ENCODE peak calls at places on chromosomes 6 and 20, in eight cellular contexts. One of them, this sample, is unnamed. For H3K4me1, the result is how much of the 10 kb centered on the place peaks cover.

GRCh38 chr6:130769812-130770211 is 57.4 kb upstream of the SMLR1 start:
- DNase-seq in ovary: no peak
- DNase-seq in cardiac muscle cell: peak
- DNase-seq in lower lobe of right lung: no peak
- DNase-seq in fibroblast of lung: peak
- DNase-seq in breast epithelium: no peak
- DNase-seq in CD8-positive, alpha-beta T cell: no peak
- DNase-seq in upper lobe of right lung: no peak
- DNase-seq in this sample: no peak

GRCh38 chr20:51013577-51014330 is 9.2 kb downstream of the KCNG1 start:
- DNase-seq in CD8-positive, alpha-beta T cell: no peak
- DNase-seq in ovary: no peak
- DNase-seq in cardiac muscle cell: no peak
- DNase-seq in breast epithelium: no peak
- DNase-seq in lower lobe of right lung: no peak
- DNase-seq in upper lobe of right lung: no peak
- DNase-seq in fibroblast of lung: no peak
- DNase-seq in this sample: no peak

GRCh38 chr6:131885237-131885636 is 65.9 kb downstream of the CCN2 start:
- DNase-seq in upper lobe of right lung: no peak
- DNase-seq in lower lobe of right lung: no peak
- DNase-seq in breast epithelium: no peak
- DNase-seq in cardiac muscle cell: no peak
- DNase-seq in ovary: no peak
- DNase-seq in CD8-positive, alpha-beta T cell: no peak
- DNase-seq in fibroblast of lung: peak
- DNase-seq in this sample: no peak

GRCh38 chr6:41503841-41504525 is 42.2 kb upstream of the FOXP4 start:
- DNase-seq in cardiac muscle cell: peak
- DNase-seq in ovary: peak
- DNase-seq in CD8-positive, alpha-beta T cell: no peak
- DNase-seq in breast epithelium: peak
- DNase-seq in lower lobe of right lung: no peak
- DNase-seq in upper lobe of right lung: no peak
- DNase-seq in fibroblast of lung: peak
- DNase-seq in this sample: no peak

GRCh38 chr20:31675828-31676533 is 38.3 kb downstream of the COX4I2 start:
- DNase-seq in lower lobe of right lung: no peak
- DNase-seq in ovary: peak
- DNase-seq in upper lobe of right lung: no peak
- DNase-seq in fibroblast of lung: peak
- DNase-seq in CD8-positive, alpha-beta T cell: peak
- DNase-seq in cardiac muscle cell: peak
- DNase-seq in breast epithelium: no peak
- DNase-seq in this sample: no peak

GRCh38 chr6:137647762-137648412 is 153.7 kb upstream of the OLIG3 start:
- DNase-seq in fibroblast of lung: peak
- DNase-seq in ovary: no peak
- DNase-seq in breast epithelium: no peak
- DNase-seq in CD8-positive, alpha-beta T cell: no peak
- DNase-seq in upper lobe of right lung: no peak
- DNase-seq in lower lobe of right lung: no peak
- DNase-seq in cardiac muscle cell: no peak
- DNase-seq in this sample: no peak

GRCh38 chr6:2109796-2110195 is 135.6 kb downstream of the GMDS start:
- DNase-seq in ovary: no peak
- DNase-seq in upper lobe of right lung: no peak
- DNase-seq in cardiac muscle cell: no peak
- DNase-seq in CD8-positive, alpha-beta T cell: no peak
- DNase-seq in lower lobe of right lung: no peak
- DNase-seq in breast epithelium: no peak
- DNase-seq in fibroblast of lung: no peak
- DNase-seq in this sample: no peak

GRCh38 chr20:13243826-13244376 is 22.8 kb downstream of the ISM1 start:
- DNase-seq in breast epithelium: no peak
- DNase-seq in upper lobe of right lung: no peak
- DNase-seq in cardiac muscle cell: no peak
- DNase-seq in lower lobe of right lung: no peak
- DNase-seq in ovary: no peak
- DNase-seq in CD8-positive, alpha-beta T cell: no peak
- DNase-seq in fibroblast of lung: no peak
- DNase-seq in this sample: no peak

GRCh38 chr20:44075950-44076232 is 111.1 kb downstream of the JPH2 start:
- DNase-seq in breast epithelium: no peak
- DNase-seq in ovary: no peak
- DNase-seq in lower lobe of right lung: no peak
- DNase-seq in CD8-positive, alpha-beta T cell: no peak
- DNase-seq in upper lobe of right lung: no peak
- DNase-seq in fibroblast of lung: no peak
- DNase-seq in cardiac muscle cell: no peak
- DNase-seq in this sample: no peak

GRCh38 chr6:37524025-37524647 is 24.4 kb upstream of the CCDC167 start:
- DNase-seq in upper lobe of right lung: no peak
- DNase-seq in lower lobe of right lung: no peak
- DNase-seq in breast epithelium: no peak
- DNase-seq in ovary: no peak
- DNase-seq in cardiac muscle cell: no peak
- DNase-seq in fibroblast of lung: peak
- DNase-seq in CD8-positive, alpha-beta T cell: no peak
- DNase-seq in this sample: no peak

GRCh38 chr20:53753880-53754459 is 160.3 kb upstream of the ZNF217 start:
- DNase-seq in breast epithelium: no peak
- DNase-seq in cardiac muscle cell: no peak
- DNase-seq in CD8-positive, alpha-beta T cell: no peak
- DNase-seq in lower lobe of right lung: no peak
- DNase-seq in fibroblast of lung: no peak
- DNase-seq in ovary: no peak
- DNase-seq in upper lobe of right lung: no peak
- DNase-seq in this sample: no peak

GRCh38 chr6:169172946-169173345 is 80.7 kb downstream of the THBS2 start:
- DNase-seq in ovary: peak
- DNase-seq in CD8-positive, alpha-beta T cell: no peak
- DNase-seq in lower lobe of right lung: no peak
- DNase-seq in upper lobe of right lung: no peak
- DNase-seq in breast epithelium: no peak
- DNase-seq in cardiac muscle cell: peak
- DNase-seq in fibroblast of lung: no peak
- DNase-seq in this sample: no peak

GRCh38 chr6:44606506-44606905 is 219.0 kb downstream of the CDC5L start:
- DNase-seq in breast epithelium: no peak
- DNase-seq in cardiac muscle cell: peak
- DNase-seq in ovary: no peak
- DNase-seq in fibroblast of lung: no peak
- DNase-seq in CD8-positive, alpha-beta T cell: no peak
- DNase-seq in lower lobe of right lung: no peak
- DNase-seq in upper lobe of right lung: no peak
- DNase-seq in this sample: no peak

GRCh38 chr6:132147530-132148011 is 196.4 kb upstream of the CCN2 start:
- DNase-seq in upper lobe of right lung: no peak
- DNase-seq in fibroblast of lung: peak
- DNase-seq in lower lobe of right lung: no peak
- DNase-seq in CD8-positive, alpha-beta T cell: no peak
- DNase-seq in ovary: no peak
- DNase-seq in breast epithelium: no peak
- DNase-seq in cardiac muscle cell: peak
- DNase-seq in this sample: no peak

GRCh38 chr20:61056627-61057312 is 195.3 kb upstream of the CDH4 start:
- DNase-seq in breast epithelium: no peak
- DNase-seq in upper lobe of right lung: no peak
- DNase-seq in CD8-positive, alpha-beta T cell: no peak
- DNase-seq in ovary: no peak
- DNase-seq in fibroblast of lung: no peak
- DNase-seq in cardiac muscle cell: no peak
- DNase-seq in lower lobe of right lung: no peak
- DNase-seq in this sample: no peak

GRCh38 chr6:101397199-101397598 is 3.7 kb downstream of the GRIK2 start:
- DNase-seq in breast epithelium: no peak
- DNase-seq in lower lobe of right lung: no peak
- DNase-seq in upper lobe of right lung: no peak
- DNase-seq in ovary: no peak
- DNase-seq in fibroblast of lung: peak
- DNase-seq in cardiac muscle cell: peak
- DNase-seq in CD8-positive, alpha-beta T cell: no peak
- DNase-seq in this sample: no peak

GRCh38 chr6:106973018-106973840 is 1.3 kb downstream of the CD24 start:
- DNase-seq in fibroblast of lung: peak
- DNase-seq in ovary: no peak
- DNase-seq in upper lobe of right lung: peak
- DNase-seq in lower lobe of right lung: peak
- DNase-seq in CD8-positive, alpha-beta T cell: no peak
- DNase-seq in breast epithelium: no peak
- DNase-seq in cardiac muscle cell: no peak
- DNase-seq in this sample: no peak

GRCh38 chr6:5950448-5950847 is 56.3 kb downstream of the NRN1 start:
- DNase-seq in fibroblast of lung: peak
- DNase-seq in cardiac muscle cell: peak
- DNase-seq in lower lobe of right lung: no peak
- DNase-seq in breast epithelium: no peak
- DNase-seq in CD8-positive, alpha-beta T cell: no peak
- DNase-seq in ovary: no peak
- DNase-seq in upper lobe of right lung: no peak
- DNase-seq in this sample: no peak

GRCh38 chr6:72212686-72213085 is 326.3 kb downstream of the RIMS1 start:
- DNase-seq in upper lobe of right lung: no peak
- DNase-seq in breast epithelium: no peak
- DNase-seq in cardiac muscle cell: no peak
- DNase-seq in ovary: no peak
- DNase-seq in fibroblast of lung: no peak
- DNase-seq in CD8-positive, alpha-beta T cell: no peak
- DNase-seq in lower lobe of right lung: no peak
- DNase-seq in this sample: no peak

GRCh38 chr20:62236200-62236599 is 2.1 kb upstream of the OSBPL2 start:
- DNase-seq in ovary: no peak
- DNase-seq in breast epithelium: no peak
- DNase-seq in CD8-positive, alpha-beta T cell: no peak
- DNase-seq in cardiac muscle cell: no peak
- DNase-seq in lower lobe of right lung: no peak
- DNase-seq in fibroblast of lung: no peak
- DNase-seq in upper lobe of right lung: no peak
- DNase-seq in this sample: peak
- H3K27ac ChIP-seq in ovary: no peak
- H3K27ac ChIP-seq in breast epithelium: no peak
- H3K27ac ChIP-seq in CD8-positive, alpha-beta T cell: no peak
- H3K27ac ChIP-seq in cardiac muscle cell: no peak
- H3K27ac ChIP-seq in lower lobe of right lung: no peak
- H3K27ac ChIP-seq in fibroblast of lung: no peak
- H3K27ac ChIP-seq in upper lobe of right lung: no peak
- H3K27ac ChIP-seq in this sample: no peak

DNA sequence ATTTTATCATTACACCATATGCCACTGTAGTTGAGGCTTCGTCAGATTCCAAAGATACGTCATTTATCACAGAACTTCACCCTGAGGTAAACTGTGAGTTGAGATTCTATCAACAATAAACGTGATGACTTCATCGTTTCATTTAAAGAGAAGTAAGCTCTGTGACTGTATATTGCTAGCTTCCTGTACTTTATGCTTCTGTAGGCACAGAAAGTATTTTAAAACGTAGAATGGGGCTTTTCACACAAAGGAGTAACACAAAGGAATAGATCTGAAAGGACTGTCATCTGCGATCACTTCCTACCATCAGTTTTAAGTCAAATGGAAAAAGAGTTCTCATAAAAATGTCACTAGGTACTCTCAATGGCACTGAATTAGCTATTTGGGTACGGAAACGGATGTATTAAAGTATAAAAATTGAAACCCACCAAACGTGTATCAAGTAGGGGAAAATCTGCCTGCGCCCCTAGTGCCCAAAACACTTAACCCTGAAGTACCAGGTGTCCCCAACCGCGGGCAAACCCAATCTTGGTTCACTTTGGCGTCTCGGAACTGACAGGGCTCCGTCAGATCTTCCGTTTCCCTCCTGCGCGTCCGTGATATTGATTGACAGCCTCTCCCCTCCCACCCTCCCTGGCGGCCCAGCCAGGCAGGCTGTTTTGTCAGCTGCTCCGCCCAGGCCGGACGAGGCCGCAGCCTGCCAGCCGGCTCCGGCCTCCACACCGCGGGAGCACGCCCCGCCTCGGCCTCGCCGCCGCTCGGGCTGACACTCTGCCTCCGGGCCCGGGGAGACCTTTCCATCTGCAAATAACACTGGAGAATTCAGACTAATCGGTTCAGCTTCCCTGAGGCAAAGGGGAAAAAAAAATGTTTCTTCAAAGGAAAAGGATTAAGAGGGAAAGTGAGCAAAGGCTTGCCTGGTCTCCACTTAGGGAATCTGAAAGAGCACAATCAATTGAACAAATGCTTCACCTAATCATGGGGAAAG is 234.7 kb upstream of the MCHR2 start:
- DNase-seq in lower lobe of right lung: peak
- DNase-seq in fibroblast of lung: peak
- DNase-seq in ovary: peak
- DNase-seq in CD8-positive, alpha-beta T cell: peak
- DNase-seq in cardiac muscle cell: peak
- DNase-seq in breast epithelium: peak
- DNase-seq in upper lobe of right lung: peak
- DNase-seq in this sample: peak
- TF ChIP-seq CTCF in lower lobe of right lung: no peak
- TF ChIP-seq CTCF in fibroblast of lung: peak
- TF ChIP-seq CTCF in ovary: no peak
- TF ChIP-seq CTCF in CD8-positive, alpha-beta T cell: no peak
- TF ChIP-seq CTCF in cardiac muscle cell: peak
- TF ChIP-seq CTCF in breast epithelium: no peak
- TF ChIP-seq CTCF in upper lobe of right lung: peak
- TF ChIP-seq CTCF in this sample: no peak

DNA sequence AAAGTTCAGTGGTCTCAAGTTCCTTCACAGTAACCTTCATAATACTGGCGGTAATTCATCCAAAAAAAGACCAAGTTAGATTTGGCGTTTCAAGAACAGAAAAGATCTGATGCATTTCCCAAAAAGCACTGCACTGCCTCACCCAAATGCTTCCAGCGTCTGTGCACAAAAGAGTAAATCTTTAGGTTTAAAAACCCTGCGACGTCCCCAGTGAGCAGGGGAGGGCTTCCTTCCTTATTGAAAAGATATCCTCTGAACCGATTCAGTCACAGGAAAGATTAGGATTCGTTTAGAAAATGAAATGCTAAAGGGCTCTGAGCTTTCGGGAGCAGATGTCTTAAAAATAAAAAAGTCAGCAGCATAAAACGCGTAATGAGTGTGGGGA is 654 bp downstream of the TBC1D7 start:
- DNase-seq in upper lobe of right lung: no peak
- DNase-seq in cardiac muscle cell: no peak
- DNase-seq in ovary: no peak
- DNase-seq in breast epithelium: no peak
- DNase-seq in fibroblast of lung: no peak
- DNase-seq in lower lobe of right lung: no peak
- DNase-seq in CD8-positive, alpha-beta T cell: no peak
- DNase-seq in this sample: no peak
- H3K4me1 ChIP-seq in upper lobe of right lung: under half
- H3K4me1 ChIP-seq in cardiac muscle cell: under half
- H3K4me1 ChIP-seq in ovary: under half
- H3K4me1 ChIP-seq in breast epithelium: under half
- H3K4me1 ChIP-seq in fibroblast of lung: under half
- H3K4me1 ChIP-seq in lower lobe of right lung: under half
- H3K4me1 ChIP-seq in CD8-positive, alpha-beta T cell: under half
- H3K4me1 ChIP-seq in this sample: under half

DNA sequence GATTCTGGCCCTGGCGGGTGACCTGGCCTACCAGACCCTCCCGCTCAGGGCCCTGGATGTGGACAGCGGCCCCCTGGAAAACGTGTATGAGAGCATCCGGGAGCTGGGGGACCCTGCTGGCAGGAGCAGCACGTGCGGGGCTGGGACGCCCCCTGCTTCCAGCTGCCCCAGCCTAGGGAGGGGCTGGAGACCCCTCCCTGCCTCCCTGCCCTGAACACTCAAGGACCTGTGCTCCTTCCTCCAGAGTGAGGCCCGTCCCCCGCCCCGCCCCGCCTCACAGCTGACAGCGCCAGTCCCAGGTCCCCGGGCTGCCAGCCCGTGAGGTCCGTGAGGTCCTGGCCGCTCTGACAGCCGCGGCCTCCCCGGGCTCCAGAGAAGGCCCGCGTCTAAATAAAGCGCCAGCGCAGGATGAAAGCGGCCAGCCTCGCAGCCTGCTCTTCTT is 868 bp upstream of the SLC2A4RG start:
- DNase-seq in CD8-positive, alpha-beta T cell: no peak
- DNase-seq in breast epithelium: no peak
- DNase-seq in cardiac muscle cell: peak
- DNase-seq in fibroblast of lung: peak
- DNase-seq in upper lobe of right lung: peak
- DNase-seq in ovary: peak
- DNase-seq in lower lobe of right lung: peak
- DNase-seq in this sample: peak
- H3K27ac ChIP-seq in CD8-positive, alpha-beta T cell: no peak
- H3K27ac ChIP-seq in breast epithelium: peak
- H3K27ac ChIP-seq in cardiac muscle cell: peak
- H3K27ac ChIP-seq in fibroblast of lung: no peak
- H3K27ac ChIP-seq in upper lobe of right lung: peak
- H3K27ac ChIP-seq in ovary: peak
- H3K27ac ChIP-seq in lower lobe of right lung: peak
- H3K27ac ChIP-seq in this sample: peak